ENCODE peak calls at places on chromosomes 3 and 15, in five cellular contexts. T, H, G, S and L are unnamed samples.

GRCh38 chr3:100319951-100320350 is 14.6 kb upstream of the NIT2 start:
- DNase-seq in G (no peak), T (no peak), S (no peak), H (no peak), L (no peak)

GRCh38 chr15:60370105-60370803 is 27.5 kb downstream of the ANXA2 start:
- DNase-seq in T (no peak), G (no peak), H (no peak), S (peak; percentile 44), L (no peak)

GRCh38 chr3:187368251-187368733 is at the start of gene RTP4:
- DNase-seq in G (no peak), H (no peak), T (no peak), S (peak; percentile 50), L (no peak)

GRCh38 chr3:82791241-82791640 is 1029.8 kb upstream of the GBE1 start:
- DNase-seq in G (no peak), S (no peak), H (no peak), T (no peak), L (no peak)

GRCh38 chr15:31457631-31458526 is 131.2 kb downstream of the KLF13 start:
- DNase-seq in G (no peak), T (no peak), H (no peak), S (no peak), L (no peak)

GRCh38 chr15:80480171-80480811 is 76.1 kb downstream of the ARNT2 start:
- DNase-seq in S (no peak), G (peak; percentile 47), T (no peak), H (no peak), L (no peak)

GRCh38 chr3:160801386-160802118 is 45.5 kb downstream of the PPM1L start:
- DNase-seq in H (no peak), S (no peak), T (no peak), G (no peak), L (no peak)

GRCh38 chr3:89223188-89223587 is 115.8 kb downstream of the EPHA3 start:
- DNase-seq in H (no peak), G (no peak), S (no peak), T (no peak), L (peak; percentile 60)

GRCh38 chr15:43104426-43104825 is 1.4 kb downstream of the UBR1 start:
- DNase-seq in S (no peak), G (no peak), T (no peak), H (no peak), L (no peak)

GRCh38 chr15:43893956-43894355 is 67.2 kb downstream of the WDR76 start:
- DNase-seq in G (no peak), S (no peak), T (no peak), H (no peak), L (no peak)

GRCh38 chr3:150582620-150583019 is 20.5 kb upstream of the SELENOT start:
- DNase-seq in G (no peak), T (no peak), S (no peak), H (no peak), L (no peak)

GRCh38 chr3:58117561-58118305 is 93.0 kb downstream of the DNASE1L3 start:
- DNase-seq in S (no peak), G (no peak), H (no peak), T (no peak), L (peak; percentile 73)

GRCh38 chr3:145243875-145244274 is 917.1 kb downstream of the PLOD2 start:
- DNase-seq in S (peak; percentile 83), G (no peak), T (no peak), H (no peak), L (no peak)

GRCh38 chr3:194296832-194297666 is 54.1 kb downstream of the CPN2 start:
- DNase-seq in H (no peak), G (no peak), T (peak; percentile 52), S (no peak), L (no peak)

GRCh38 chr15:85062560-85062959 is 80.9 kb downstream of the PDE8A start:
- DNase-seq in T (no peak), S (no peak), G (no peak), H (no peak), L (no peak)

GRCh38 chr3:83065861-83066260 is 1304.4 kb upstream of the GBE1 start:
- DNase-seq in S (peak; percentile 11), T (no peak), H (no peak), G (no peak), L (no peak)

GRCh38 chr3:34206996-34207395 is 408.6 kb downstream of the PDCD6IP start:
- DNase-seq in S (peak; percentile 97), G (no peak), H (no peak), T (no peak), L (no peak)

GRCh38 chr15:78353093-78353492 is 12.9 kb downstream of the CRABP1 start:
- DNase-seq in H (no peak), T (no peak), G (peak; percentile 82), S (no peak), L (peak; percentile 29)

GRCh38 chr3:107975529-107976203 is 115.2 kb downstream of the CD47 start:
- DNase-seq in S (no peak), G (no peak), T (no peak), H (no peak), L (no peak)

GRCh38 chr15:92780816-92781215 is 119.3 kb upstream of the CHD2 start:
- DNase-seq in H (no peak), T (no peak), S (no peak), G (peak; percentile 94), L (peak; percentile 13)

GRCh38 chr3:38108649-38109579 is 28.0 kb downstream of the ACAA1 start:
- DNase-seq in T (no peak), G (no peak), H (no peak), S (no peak), L (no peak)